ENCODE peak calls at places on chromosome 11, in nine cellular contexts. W, V, X, D, J, R, Y, P and A are unnamed samples.

GRCh38 chr11:17165247-17165890 is 42.4 kb downstream of the PIK3C2A start:
- DNase-seq in W (no peak), V (no peak), X (no peak), D (no peak), J (no peak), R (no peak), Y (no peak), P (no peak), A (no peak)

GRCh38 chr11:87252869-87253268 is 215.1 kb downstream of the TMEM135 start:
- DNase-seq in W (no peak), V (no peak), X (no peak), D (peak), J (peak), R (no peak), Y (no peak), P (no peak), A (no peak)

GRCh38 chr11:63565728-63566127 is 2.5 kb upstream of the PLAAT2 start:
- DNase-seq in W (no peak), V (no peak), X (no peak), D (no peak), J (no peak), R (no peak), Y (no peak), P (no peak), A (no peak)

GRCh38 chr11:44300881-44301855 is 8.8 kb downstream of the ALX4 start:
- DNase-seq in W (no peak), V (no peak), X (no peak), D (no peak), J (peak), R (no peak), Y (peak), P (no peak), A (no peak)

GRCh38 chr11:47950396-47950795 is 30.0 kb upstream of the PTPRJ start:
- DNase-seq in W (no peak), V (no peak), X (peak), D (no peak), J (no peak), R (peak), Y (no peak), P (peak), A (peak)

GRCh38 chr11:2376751-2377451 is at the start of gene CD81:
- DNase-seq in W (peak), V (peak), X (peak), D (peak), J (peak), R (peak), Y (no peak), P (peak), A (peak)

GRCh38 chr11:36328956-36329673 is 33.0 kb downstream of the PRR5L start:
- DNase-seq in W (no peak), V (no peak), X (no peak), D (no peak), J (peak), R (no peak), Y (no peak), P (no peak), A (no peak)

GRCh38 chr11:54985731-54986130 is 276.2 kb upstream of the TRIM48 start:
- DNase-seq in W (no peak), V (no peak), X (no peak), D (no peak), J (no peak), R (no peak), Y (no peak), P (no peak), A (no peak)

GRCh38 chr11:92219476-92219875 is 5.1 kb upstream of the FAT3 start:
- DNase-seq in W (no peak), V (no peak), X (no peak), D (no peak), J (no peak), R (no peak), Y (no peak), P (no peak), A (no peak)

GRCh38 chr11:68010058-68011041 is at the start of gene ALDH3B1:
- DNase-seq in W (peak), V (peak), X (no peak), D (peak), J (peak), R (no peak), Y (peak), P (peak), A (no peak)

GRCh38 chr11:1299621-1300020 is 9.8 kb downstream of the TOLLIP start:
- DNase-seq in W (no peak), V (peak), X (no peak), D (no peak), J (no peak), R (no peak), Y (no peak), P (peak), A (no peak)

GRCh38 chr11:100546714-100547113 is 140.4 kb upstream of the ARHGAP42 start:
- DNase-seq in W (no peak), V (no peak), X (no peak), D (peak), J (peak), R (no peak), Y (no peak), P (no peak), A (no peak)

GRCh38 chr11:70912226-70912840 is 340.0 kb downstream of the SHANK2 start:
- DNase-seq in W (no peak), V (no peak), X (no peak), D (no peak), J (peak), R (no peak), Y (no peak), P (no peak), A (peak)

GRCh38 chr11:60854847-60855725 is 664 bp downstream of the PTGDR2 start:
- DNase-seq in W (no peak), V (no peak), X (no peak), D (no peak), J (no peak), R (no peak), Y (no peak), P (no peak), A (no peak)

GRCh38 chr11:17906436-17906835 is 106.4 kb downstream of the SERGEF start:
- DNase-seq in W (peak), V (peak), X (no peak), D (peak), J (no peak), R (no peak), Y (no peak), P (no peak), A (peak)

GRCh38 chr11:19714387-19715363 is 2.0 kb downstream of the NAV2 start:
- DNase-seq in W (peak), V (peak), X (no peak), D (peak), J (peak), R (no peak), Y (peak), P (no peak), A (no peak)

GRCh38 chr11:12754582-12755250 is 80.5 kb downstream of the TEAD1 start:
- DNase-seq in W (no peak), V (no peak), X (no peak), D (peak), J (no peak), R (no peak), Y (no peak), P (no peak), A (no peak)

GRCh38 chr11:17564687-17565042 is 17.6 kb downstream of the OTOG start:
- DNase-seq in W (no peak), V (peak), X (no peak), D (peak), J (no peak), R (no peak), Y (no peak), P (no peak), A (no peak)

GRCh38 chr11:115066111-115066660 is 387.9 kb downstream of the NXPE2 start:
- DNase-seq in W (no peak), V (no peak), X (no peak), D (no peak), J (no peak), R (no peak), Y (no peak), P (no peak), A (no peak)

GRCh38 chr11:20351870-20352269 is 11.6 kb upstream of the HTATIP2 start:
- DNase-seq in W (no peak), V (no peak), X (no peak), D (no peak), J (no peak), R (no peak), Y (no peak), P (no peak), A (no peak)

GRCh38 chr11:32891657-32892354 is 805 bp upstream of the QSER1 start:
- DNase-seq in W (no peak), V (no peak), X (no peak), D (peak), J (peak), R (peak), Y (peak), P (no peak), A (peak)

GRCh38 chr11:58594826-58595225 is 16.0 kb downstream of the ZFP91 start:
- DNase-seq in W (no peak), V (no peak), X (no peak), D (no peak), J (no peak), R (no peak), Y (no peak), P (no peak), A (no peak)

GRCh38 chr11:64096835-64097234 is 61.1 kb downstream of the FLRT1 start:
- DNase-seq in W (no peak), V (no peak), X (no peak), D (no peak), J (no peak), R (no peak), Y (no peak), P (no peak), A (no peak)

GRCh38 chr11:57615308-57615707 is 17.8 kb downstream of the SERPING1 start:
- DNase-seq in W (no peak), V (no peak), X (no peak), D (no peak), J (no peak), R (no peak), Y (no peak), P (no peak), A (no peak)

GRCh38 chr11:44866301-44866700 is 84.4 kb downstream of the TP53I11 start:
- DNase-seq in W (no peak), V (no peak), X (no peak), D (no peak), J (no peak), R (no peak), Y (no peak), P (no peak), A (no peak)

GRCh38 chr11:21622995-21623394 is 569.9 kb upstream of the ANO5 start:
- DNase-seq in W (no peak), V (no peak), X (no peak), D (no peak), J (no peak), R (no peak), Y (no peak), P (no peak), A (no peak)

GRCh38 chr11:37946155-37946766 is 1348.2 kb upstream of the RAG2 start:
- DNase-seq in W (no peak), V (no peak), X (no peak), D (peak), J (peak), R (peak), Y (peak), P (no peak), A (peak)